ENCODE peak calls at places on chromosome 5, in eight cellular contexts. W, P, Q, X, N, T, H and A are unnamed samples.

GRCh38 chr5:21817668-21818419 is 1035.3 kb downstream of the CDH12 start:
- DNase-seq in W (no peak), P (peak), Q (no peak), X (no peak), N (peak), T (no peak), H (no peak), A (peak)

GRCh38 chr5:38509185-38509584 is 47.3 kb downstream of the LIFR start:
- DNase-seq in W (no peak), P (peak), Q (no peak), X (no peak), N (no peak), T (peak), H (no peak), A (peak)

GRCh38 chr5:154966081-154966841 is 25.4 kb downstream of the MRPL22 start:
- DNase-seq in W (no peak), P (no peak), Q (no peak), X (no peak), N (no peak), T (no peak), H (no peak), A (no peak)

GRCh38 chr5:95823738-95824609 is 1.4 kb upstream of the GLRX start:
- DNase-seq in W (no peak), P (peak), Q (peak), X (peak), N (no peak), T (peak), H (peak), A (peak)

GRCh38 chr5:108661590-108662219 is 86.0 kb upstream of the FER start:
- DNase-seq in W (no peak), P (no peak), Q (no peak), X (peak), N (no peak), T (peak), H (no peak), A (peak)

GRCh38 chr5:65611524-65611923 is 12.6 kb downstream of the TRIM23 start:
- DNase-seq in W (no peak), P (no peak), Q (no peak), X (peak), N (peak), T (no peak), H (no peak), A (no peak)

GRCh38 chr5:107577551-107577950 is 93.2 kb downstream of the EFNA5 start:
- DNase-seq in W (no peak), P (no peak), Q (no peak), X (no peak), N (no peak), T (no peak), H (no peak), A (no peak)

GRCh38 chr5:169567079-169567478 is 16.5 kb upstream of the SPDL1 start:
- DNase-seq in W (no peak), P (peak), Q (no peak), X (peak), N (no peak), T (peak), H (no peak), A (peak)

GRCh38 chr5:96614110-96614691 is 48.0 kb upstream of the CAST start:
- DNase-seq in W (no peak), P (peak), Q (peak), X (peak), N (peak), T (peak), H (peak), A (peak)

GRCh38 chr5:111144352-111144930 is 52.3 kb downstream of the WDR36 start:
- DNase-seq in W (no peak), P (peak), Q (no peak), X (no peak), N (no peak), T (no peak), H (no peak), A (peak)

GRCh38 chr5:143568105-143568504 is 164.6 kb upstream of the NR3C1 start:
- DNase-seq in W (no peak), P (no peak), Q (no peak), X (no peak), N (no peak), T (no peak), H (no peak), A (no peak)

GRCh38 chr5:139378101-139378825 is 4.8 kb downstream of the SLC23A1 start:
- DNase-seq in W (no peak), P (no peak), Q (peak), X (no peak), N (no peak), T (no peak), H (peak), A (no peak)

GRCh38 chr5:154646841-154647759 is 108.1 kb upstream of the LARP1 start:
- DNase-seq in W (no peak), P (peak), Q (no peak), X (peak), N (no peak), T (no peak), H (peak), A (no peak)

GRCh38 chr5:159878988-159879471 is 37.3 kb upstream of the ADRA1B start:
- DNase-seq in W (no peak), P (peak), Q (no peak), X (peak), N (peak), T (peak), H (no peak), A (peak)

GRCh38 chr5:179731791-179732411 is 721 bp upstream of the MAML1 start:
- DNase-seq in W (no peak), P (no peak), Q (no peak), X (peak), N (peak), T (peak), H (peak), A (peak)

GRCh38 chr5:68067353-68067752 is 148.2 kb upstream of the PIK3R1 start:
- DNase-seq in W (no peak), P (no peak), Q (no peak), X (no peak), N (no peak), T (no peak), H (no peak), A (no peak)

GRCh38 chr5:82092-82491 is 9.9 kb upstream of the PLEKHG4B start:
- DNase-seq in W (no peak), P (peak), Q (no peak), X (peak), N (no peak), T (peak), H (no peak), A (peak)